ENCODE peak calls at places on chromosome 1, in five cellular contexts. G is A549, D is heart left ventricle, B is prostate gland, C is body of pancreas. T is an unnamed sample. For H3K4me1, the result is how much of the 10 kb centered on the place peaks cover.

GRCh38 chr1:20931930-20932436 is 144.9 kb upstream of the HP1BP3 start:
- DNase-seq in D (no peak), C (no peak), B (no peak), G (no peak), T (no peak)

GRCh38 chr1:198893763-198894444 is 255.1 kb downstream of the PTPRC start:
- DNase-seq in D (no peak), G (no peak), B (no peak), C (no peak), T (no peak)

GRCh38 chr1:109864063-109864822 is 46.4 kb upstream of the CSF1 start:
- DNase-seq in B (no peak), C (no peak), D (no peak), G (no peak), T (no peak)

GRCh38 chr1:207298666-207299065 is 22.8 kb upstream of the CD55 start:
- DNase-seq in B (no peak), D (no peak), G (no peak), C (no peak), T (no peak)

GRCh38 chr1:53683986-53684740 is 54.8 kb downstream of the GLIS1 start:
- DNase-seq in B (no peak), D (no peak), C (no peak), G (no peak), T (no peak)

GRCh38 chr1:178774263-178774662 is 49.2 kb downstream of the RALGPS2 start:
- DNase-seq in G (no peak), C (no peak), D (no peak), B (no peak), T (no peak)

GRCh38 chr1:220391426-220391825 is 119.2 kb upstream of the RAB3GAP2 start:
- DNase-seq in G (no peak), D (no peak), C (no peak), B (no peak), T (no peak)

GRCh38 chr1:1026599-1027413 is 6.9 kb downstream of the AGRN start:
- DNase-seq in D (no peak), B (no peak), C (no peak), G (no peak), T (no peak)

GRCh38 chr1:248825909-248826760 is at the start of gene SH3BP5L:
- DNase-seq in B (peak), D (peak), G (peak), C (peak), T (peak)

GRCh38 chr1:58779837-58780585 is 3.8 kb downstream of the JUN start:
- DNase-seq in D (peak), G (no peak), B (peak), C (peak), T (no peak)

GRCh38 chr1:76239470-76239918 is 164.9 kb downstream of the ST6GALNAC3 start:
- DNase-seq in B (no peak), C (no peak), D (no peak), G (no peak), T (no peak)

GRCh38 chr1:7247683-7248401 is 462.6 kb downstream of the CAMTA1 start:
- DNase-seq in B (no peak), C (no peak), D (no peak), G (no peak), T (no peak)

GRCh38 chr1:110067957-110068645 is 2.4 kb downstream of the ALX3 start:
- DNase-seq in B (no peak), C (no peak), G (no peak), D (no peak), T (no peak)

GRCh38 chr1:68827261-68827660 is 330.4 kb upstream of the DEPDC1 start:
- DNase-seq in D (no peak), B (no peak), C (no peak), G (no peak), T (no peak)

GRCh38 chr1:41809716-41810115 is 109.0 kb downstream of the HIVEP3 start:
- DNase-seq in G (no peak), D (no peak), C (no peak), B (no peak), T (no peak)

GRCh38 chr1:2412773-2413494 is 570 bp upstream of the PEX10 start:
- DNase-seq in D (peak), G (peak), C (peak), B (no peak), T (no peak)
- TF ChIP-seq POLR2A in D (no peak), G (peak), C (no peak), B (peak), T (peak)

GRCh38 chr1:56511323-56511722 is 68.0 kb downstream of the PLPP3 start:
- DNase-seq in D (no peak), C (no peak), G (no peak), B (no peak), T (no peak)
- H3K4me1 ChIP-seq in D (half or more), C (half or more), G (under half), B (under half), T (under half)

DNA sequence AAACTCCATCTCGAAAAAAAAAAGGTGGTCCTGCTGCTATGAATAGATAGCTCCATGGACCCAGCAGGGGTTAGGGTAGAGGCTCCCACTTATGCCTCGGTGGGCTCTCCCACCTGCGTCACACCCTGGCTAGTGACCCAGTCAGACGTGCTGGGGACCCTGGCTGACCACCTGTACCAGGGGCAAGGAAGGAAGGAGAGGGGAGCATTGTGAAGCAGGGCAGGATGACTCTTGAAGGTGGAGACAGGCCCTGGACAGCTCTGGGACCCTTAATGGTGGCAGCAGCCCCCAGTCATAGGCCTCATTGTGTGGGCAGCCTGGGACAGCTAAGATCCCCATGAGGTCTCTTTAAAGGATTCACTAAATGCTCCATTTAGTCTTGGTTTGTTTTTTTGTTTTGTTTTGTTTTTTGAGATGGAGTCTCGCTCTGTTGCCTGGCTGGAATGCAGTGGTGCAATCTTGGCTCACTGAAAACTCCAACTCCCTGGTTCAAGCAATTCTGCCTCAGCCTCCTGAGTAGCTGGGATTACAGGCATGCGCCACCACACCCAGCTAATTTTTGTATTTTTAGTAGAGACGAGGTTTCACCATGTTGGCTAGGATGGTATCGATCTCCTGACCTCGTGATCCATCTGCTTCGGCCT is 10.4 kb upstream of the SNAPIN start:
- DNase-seq in G (no peak), D (no peak), C (no peak), B (no peak), T (peak)
- TF ChIP-seq POLR2A in G (no peak), D (no peak), C (no peak), B (no peak), T (no peak)

GRCh38 chr1:156662588-156663055 is 14.6 kb downstream of the NES start:
- DNase-seq in B (no peak), G (no peak), C (no peak), D (no peak), T (no peak)

GRCh38 chr1:156664949-156665411 is 12.2 kb downstream of the NES start:
- DNase-seq in G (no peak), C (no peak), D (peak), B (no peak), T (no peak)

GRCh38 chr1:156661932-156662587 is 15.1 kb downstream of the NES start:
- DNase-seq in C (no peak), G (no peak), B (no peak), D (no peak), T (no peak)

GRCh38 chr1:156664046-156664948 is 12.9 kb downstream of the NES start:
- DNase-seq in C (no peak), B (no peak), D (no peak), G (no peak), T (no peak)

DNA sequence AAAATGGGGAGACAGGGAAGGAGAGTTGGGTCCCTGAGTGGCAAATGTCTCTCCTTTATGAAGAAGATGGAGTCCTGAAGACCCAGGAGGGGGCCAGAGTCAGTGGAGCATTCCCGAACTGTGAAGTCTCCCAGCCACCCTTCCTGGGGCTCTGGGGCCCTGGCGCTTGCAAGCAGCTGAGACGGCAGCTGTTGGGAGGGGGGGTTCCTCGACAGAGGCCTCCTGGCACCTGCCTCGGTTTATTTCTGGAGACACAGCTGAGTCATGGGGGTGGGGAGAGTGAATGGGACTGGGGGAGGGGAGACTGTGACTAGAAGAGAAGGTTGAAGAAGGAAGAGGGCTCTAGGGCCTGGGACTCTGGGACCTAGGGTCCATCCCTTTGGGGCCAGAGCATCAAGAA is 14.0 kb downstream of the NES start:
- DNase-seq in B (no peak), D (peak), C (no peak), G (no peak), T (no peak)
- H3K4me1 ChIP-seq in B (under half), D (half or more), C (under half), G (half or more), T (under half)

DNA sequence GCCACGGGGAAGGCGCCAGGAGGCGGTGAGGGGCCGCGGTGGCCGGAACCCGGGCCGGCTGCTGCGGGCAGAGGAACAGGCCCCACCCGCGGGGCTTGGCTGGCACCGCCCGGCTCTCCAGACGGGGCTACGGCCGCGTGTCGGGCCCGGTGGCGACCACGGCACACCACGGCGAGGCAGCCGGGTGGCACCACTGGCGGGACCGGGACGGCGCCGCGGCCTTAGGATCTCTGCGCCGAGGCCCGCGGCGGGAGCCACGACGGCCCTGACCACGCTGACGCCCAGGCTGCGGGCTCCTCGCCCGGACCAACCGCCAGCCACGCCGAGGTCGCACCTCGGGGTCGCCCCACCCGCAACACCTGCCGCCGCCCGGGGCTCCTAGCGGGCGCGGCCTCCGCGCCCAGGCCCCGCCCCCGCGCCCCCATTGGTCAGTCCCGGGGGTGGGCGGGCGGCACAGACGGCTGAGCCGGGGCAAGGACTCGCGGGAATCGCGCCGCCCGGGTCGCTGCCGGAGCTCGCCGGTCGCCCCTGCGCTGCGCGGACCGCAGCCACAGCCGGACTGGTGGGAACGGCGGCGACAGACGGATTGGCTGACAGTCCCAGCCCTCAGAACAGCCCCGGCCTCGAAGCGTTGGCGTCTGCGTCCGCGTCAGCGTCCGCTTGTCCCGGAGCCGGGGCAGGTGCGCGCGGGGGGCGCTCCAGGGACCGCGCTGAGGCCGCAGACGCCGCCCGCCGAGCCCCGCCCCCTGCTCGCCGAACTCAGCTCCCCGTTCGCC is at the start of gene BMP8A:
- DNase-seq in C (peak), B (peak), D (peak), G (peak), T (peak)
- TF ChIP-seq POLR2A in C (peak), B (peak), D (no peak), G (no peak), T (no peak)

DNA sequence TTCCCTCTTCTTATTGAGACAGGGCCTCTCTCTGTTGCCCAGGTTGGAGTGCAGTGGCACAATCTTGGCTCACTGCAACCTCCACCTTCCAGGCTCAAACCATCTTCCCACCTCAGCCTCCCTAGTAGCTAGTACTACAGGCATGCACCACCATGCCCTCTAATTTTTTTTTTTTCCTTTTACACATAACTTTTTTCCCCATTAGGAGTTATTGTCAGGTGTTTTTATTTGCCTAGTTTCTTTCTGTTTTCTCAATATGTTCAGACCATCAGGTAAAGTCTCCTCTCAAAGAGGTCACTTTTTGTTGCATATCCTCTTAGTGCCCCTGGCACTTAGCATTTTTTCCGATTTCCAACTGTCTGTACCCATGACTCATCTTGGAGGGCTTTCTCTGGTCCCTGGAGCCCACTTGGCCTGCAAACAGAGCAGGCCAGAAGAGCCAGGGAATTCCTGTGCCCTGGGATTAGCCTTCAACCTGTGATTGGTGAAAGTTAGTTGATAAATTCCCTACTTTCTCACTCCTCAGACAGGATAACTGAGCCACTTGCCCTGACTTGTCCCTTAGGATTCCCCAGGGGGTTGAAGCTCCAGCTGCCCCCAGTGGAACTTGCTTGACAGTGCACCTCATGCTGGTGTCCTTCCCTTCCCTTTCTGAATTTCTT is 2.2 kb downstream of the NTPCR start:
- DNase-seq in C (peak), B (peak), D (no peak), G (peak), T (peak)
- H3K4me1 ChIP-seq in C (under half), B (under half), D (under half), G (under half), T (under half)

GRCh38 chr1:28259935-28260802 is 851 bp downstream of the SESN2 start:
- DNase-seq in D (peak), G (peak), C (peak), B (peak), T (peak)
- TF ChIP-seq POLR2A in D (no peak), G (peak), C (no peak), B (peak), T (no peak)

DNA sequence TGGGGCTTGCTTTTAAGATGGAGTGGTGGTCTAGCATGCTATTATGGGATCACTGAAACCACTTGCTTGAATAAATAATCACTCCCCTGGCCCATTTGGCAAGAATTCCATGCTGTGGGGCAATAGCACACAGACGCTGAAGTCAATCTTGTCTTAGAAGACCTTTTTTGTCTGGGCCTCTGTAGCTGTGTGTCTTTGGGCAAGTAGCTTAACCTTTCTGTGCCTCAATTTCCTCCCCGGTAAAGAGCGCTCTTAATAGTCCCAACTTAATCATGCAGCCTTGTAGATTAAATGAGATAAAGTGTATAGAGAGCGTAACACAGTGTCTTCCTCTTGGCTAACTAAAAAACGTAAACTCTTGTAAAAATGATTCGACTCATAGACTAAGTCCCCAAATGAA is 125.4 kb upstream of the IGSF21 start:
- DNase-seq in G (no peak), C (no peak), B (no peak), D (no peak), T (no peak)
- H3K4me1 ChIP-seq in G (under half), C (under half), B (under half), D (under half), T (under half)

T was measured in right lobe of liver.